ENCODE peak calls at places on chromosomes 1 and 21, in six cellular contexts. U is fibroblast of the aortic adventitia; K is GM03348; L is tibial nerve; E is activated gamma-delta T cell treated with anti-CD3 and anti-CD28 coated beads, Interleukin-2, amount 50 U/mL, for 16 hours; Y is activated T-cell treated with anti-CD3 and anti-CD28 coated beads for 4 hours. Z is an unnamed sample.

GRCh38 chr1:109557520-109557919 is 9.1 kb downstream of the GNAI3 start:
- DNase-seq in U (no peak), K (no peak), L (no peak), E (no peak), Y (no peak), Z (no peak)

GRCh38 chr1:18530567-18531502 is 50.1 kb downstream of the KLHDC7A start:
- DNase-seq in U (no peak), K (no peak), L (no peak), E (no peak), Y (no peak), Z (peak)

GRCh38 chr1:112460672-112461071 is 48.1 kb upstream of the WNT2B start:
- DNase-seq in U (no peak), K (no peak), L (no peak), E (no peak), Y (no peak), Z (no peak)

GRCh38 chr1:6638226-6638625 is 13.6 kb downstream of the THAP3 start:
- DNase-seq in U (peak), K (peak), L (peak), E (no peak), Y (no peak), Z (no peak)

GRCh38 chr1:219081943-219082925 is 91.4 kb upstream of the LYPLAL1 start:
- DNase-seq in U (no peak), K (no peak), L (no peak), E (no peak), Y (no peak), Z (no peak)

GRCh38 chr1:10634428-10635384 is 160.0 kb downstream of the PEX14 start:
- DNase-seq in U (peak), K (peak), L (no peak), E (no peak), Y (no peak), Z (no peak)

GRCh38 chr1:87399264-87399663 is 70.6 kb downstream of the LMO4 start:
- DNase-seq in U (no peak), K (no peak), L (no peak), E (no peak), Y (no peak), Z (no peak)

GRCh38 chr1:78038491-78038939 is 7.3 kb upstream of the GIPC2 start:
- DNase-seq in U (peak), K (no peak), L (no peak), E (no peak), Y (no peak), Z (no peak)

GRCh38 chr1:2587071-2587859 is 688 bp downstream of the PRXL2B start:
- DNase-seq in U (peak), K (no peak), L (no peak), E (no peak), Y (no peak), Z (no peak)

GRCh38 chr1:23436520-23437354 is 12.2 kb upstream of the TCEA3 start:
- DNase-seq in U (no peak), K (no peak), L (no peak), E (no peak), Y (peak), Z (no peak)

GRCh38 chr1:62367005-62367547 is 47.8 kb upstream of the KANK4 start:
- DNase-seq in U (no peak), K (no peak), L (no peak), E (no peak), Y (no peak), Z (no peak)

GRCh38 chr1:42454409-42454808 is 1.4 kb downstream of the ZMYND12 start:
- DNase-seq in U (no peak), K (no peak), L (no peak), E (no peak), Y (no peak), Z (no peak)

GRCh38 chr1:29824025-29824424 is 587.7 kb downstream of the PTPRU start:
- DNase-seq in U (no peak), K (no peak), L (no peak), E (no peak), Y (no peak), Z (no peak)

GRCh38 chr1:230276401-230276800 is 149.7 kb downstream of the PGBD5 start:
- DNase-seq in U (no peak), K (no peak), L (no peak), E (no peak), Y (no peak), Z (no peak)

GRCh38 chr1:64893921-64894320 is 72.4 kb downstream of the JAK1 start:
- DNase-seq in U (no peak), K (no peak), L (no peak), E (no peak), Y (no peak), Z (no peak)

GRCh38 chr21:42631142-42631541 is 22.3 kb upstream of the PDE9A start:
- DNase-seq in U (no peak), K (no peak), L (no peak), E (no peak), Y (no peak), Z (no peak)

GRCh38 chr1:163928080-163928479 is 606.3 kb downstream of the NUF2 start:
- DNase-seq in U (peak), K (no peak), L (no peak), E (no peak), Y (no peak), Z (no peak)

GRCh38 chr1:21278208-21278861 is 11.9 kb downstream of the ECE1 start:
- DNase-seq in U (peak), K (no peak), L (peak), E (no peak), Y (no peak), Z (no peak)

GRCh38 chr1:117001254-117001927 is at the start of gene CD101:
- DNase-seq in U (no peak), K (no peak), L (no peak), E (no peak), Y (no peak), Z (no peak)

GRCh38 chr1:15153842-15154479 is 414 bp downstream of the TMEM51 start:
- DNase-seq in U (peak), K (peak), L (no peak), E (no peak), Y (no peak), Z (peak)

GRCh38 chr1:25590096-25590824 is 26.3 kb upstream of the MAN1C1 start:
- DNase-seq in U (peak), K (peak), L (peak), E (no peak), Y (no peak), Z (no peak)

GRCh38 chr1:242629396-242629795 is 104.9 kb upstream of the PLD5 start:
- DNase-seq in U (no peak), K (no peak), L (no peak), E (no peak), Y (no peak), Z (no peak)

GRCh38 chr1:46183119-46183842 is 7.0 kb upstream of the P3R3URF start:
- DNase-seq in U (peak), K (peak), L (no peak), E (no peak), Y (no peak), Z (no peak)

GRCh38 chr1:247552231-247552630 is 3.3 kb downstream of the GCSAML start:
- DNase-seq in U (no peak), K (no peak), L (no peak), E (no peak), Y (no peak), Z (no peak)

GRCh38 chr21:33345751-33346238 is 21.0 kb downstream of the IFNAR1 start:
- DNase-seq in U (no peak), K (no peak), L (no peak), E (no peak), Y (no peak), Z (no peak)

GRCh38 chr1:39282537-39283216 is 78.2 kb downstream of the MACF1 start:
- DNase-seq in U (no peak), K (no peak), L (no peak), E (no peak), Y (no peak), Z (no peak)